ENCODE peak calls at places on chromosomes 3 and 15, in nine cellular contexts. One of them, this sample, is unnamed.

GRCh38 chr15:66573719-66574641 is 8.2 kb upstream of the LCTL start:
- DNase-seq in brain pericyte: no peak
- DNase-seq in lower leg skin: no peak
- DNase-seq in SW 1271: no peak
- DNase-seq in endothelial cell: no peak
- DNase-seq in KG1: no peak
- DNase-seq in T-cell: no peak
- DNase-seq in mesothelial cell of epicardium: no peak
- DNase-seq in astrocyte of the hippocampus: peak; percentile 67
- DNase-seq in this sample: no peak

GRCh38 chr3:157134620-157135191 is 25.2 kb downstream of the CCNL1 start:
- DNase-seq in brain pericyte: no peak
- DNase-seq in lower leg skin: no peak
- DNase-seq in SW 1271: no peak
- DNase-seq in endothelial cell: no peak
- DNase-seq in KG1: no peak
- DNase-seq in T-cell: no peak
- DNase-seq in mesothelial cell of epicardium: no peak
- DNase-seq in astrocyte of the hippocampus: peak; percentile 79
- DNase-seq in this sample: no peak

GRCh38 chr3:64163755-64164148 is 61.5 kb downstream of the PRICKLE2 start:
- DNase-seq in brain pericyte: peak; percentile 26
- DNase-seq in lower leg skin: no peak
- DNase-seq in SW 1271: no peak
- DNase-seq in endothelial cell: no peak
- DNase-seq in KG1: no peak
- DNase-seq in T-cell: no peak
- DNase-seq in mesothelial cell of epicardium: no peak
- DNase-seq in astrocyte of the hippocampus: peak; percentile 58
- DNase-seq in this sample: no peak

GRCh38 chr3:46928297-46928696 is 48.2 kb downstream of the CCDC12 start:
- DNase-seq in brain pericyte: no peak
- DNase-seq in lower leg skin: no peak
- DNase-seq in SW 1271: no peak
- DNase-seq in endothelial cell: no peak
- DNase-seq in KG1: peak; percentile 34
- DNase-seq in T-cell: no peak
- DNase-seq in mesothelial cell of epicardium: no peak
- DNase-seq in astrocyte of the hippocampus: peak; percentile 23
- DNase-seq in this sample: peak; percentile 96

GRCh38 chr3:71447803-71448202 is 135.7 kb downstream of the FOXP1 start:
- DNase-seq in brain pericyte: no peak
- DNase-seq in lower leg skin: no peak
- DNase-seq in SW 1271: no peak
- DNase-seq in endothelial cell: no peak
- DNase-seq in KG1: no peak
- DNase-seq in T-cell: no peak
- DNase-seq in mesothelial cell of epicardium: no peak
- DNase-seq in astrocyte of the hippocampus: peak; percentile 35
- DNase-seq in this sample: no peak

GRCh38 chr15:71699977-71700376 is 110.4 kb upstream of the NR2E3 start:
- DNase-seq in brain pericyte: no peak
- DNase-seq in lower leg skin: no peak
- DNase-seq in SW 1271: no peak
- DNase-seq in endothelial cell: no peak
- DNase-seq in KG1: no peak
- DNase-seq in T-cell: no peak
- DNase-seq in mesothelial cell of epicardium: no peak
- DNase-seq in astrocyte of the hippocampus: no peak
- DNase-seq in this sample: no peak

GRCh38 chr3:194251891-194252560 is 99.1 kb downstream of the CPN2 start:
- DNase-seq in brain pericyte: no peak
- DNase-seq in lower leg skin: no peak
- DNase-seq in SW 1271: no peak
- DNase-seq in endothelial cell: no peak
- DNase-seq in KG1: no peak
- DNase-seq in T-cell: no peak
- DNase-seq in mesothelial cell of epicardium: peak; percentile 16
- DNase-seq in astrocyte of the hippocampus: no peak
- DNase-seq in this sample: no peak

GRCh38 chr3:108838411-108838810 is 15.8 kb downstream of the TRAT1 start:
- DNase-seq in brain pericyte: no peak
- DNase-seq in lower leg skin: no peak
- DNase-seq in SW 1271: no peak
- DNase-seq in endothelial cell: no peak
- DNase-seq in KG1: no peak
- DNase-seq in T-cell: no peak
- DNase-seq in mesothelial cell of epicardium: no peak
- DNase-seq in astrocyte of the hippocampus: no peak
- DNase-seq in this sample: no peak

GRCh38 chr3:27174530-27174929 is 194.7 kb downstream of the NEK10 start:
- DNase-seq in brain pericyte: no peak
- DNase-seq in lower leg skin: no peak
- DNase-seq in SW 1271: no peak
- DNase-seq in endothelial cell: no peak
- DNase-seq in KG1: no peak
- DNase-seq in T-cell: no peak
- DNase-seq in mesothelial cell of epicardium: no peak
- DNase-seq in astrocyte of the hippocampus: no peak
- DNase-seq in this sample: no peak

GRCh38 chr15:50150349-50150748 is 31.3 kb upstream of the ATP8B4 start:
- DNase-seq in brain pericyte: no peak
- DNase-seq in lower leg skin: no peak
- DNase-seq in SW 1271: no peak
- DNase-seq in endothelial cell: no peak
- DNase-seq in KG1: no peak
- DNase-seq in T-cell: no peak
- DNase-seq in mesothelial cell of epicardium: no peak
- DNase-seq in astrocyte of the hippocampus: no peak
- DNase-seq in this sample: no peak

GRCh38 chr3:185825639-185826481 is 1.0 kb upstream of the IGF2BP2 start:
- DNase-seq in brain pericyte: no peak
- DNase-seq in lower leg skin: no peak
- DNase-seq in SW 1271: peak; percentile 33
- DNase-seq in endothelial cell: peak; percentile 58
- DNase-seq in KG1: no peak
- DNase-seq in T-cell: peak; percentile 6
- DNase-seq in mesothelial cell of epicardium: peak; percentile 69
- DNase-seq in astrocyte of the hippocampus: peak; percentile 72
- DNase-seq in this sample: no peak

GRCh38 chr3:43373588-43373935 is 87.2 kb downstream of the SNRK start:
- DNase-seq in brain pericyte: no peak
- DNase-seq in lower leg skin: no peak
- DNase-seq in SW 1271: no peak
- DNase-seq in endothelial cell: no peak
- DNase-seq in KG1: no peak
- DNase-seq in T-cell: no peak
- DNase-seq in mesothelial cell of epicardium: no peak
- DNase-seq in astrocyte of the hippocampus: peak; percentile 13
- DNase-seq in this sample: no peak

GRCh38 chr3:172148702-172149565 is 109.6 kb downstream of the FNDC3B start:
- DNase-seq in brain pericyte: no peak
- DNase-seq in lower leg skin: no peak
- DNase-seq in SW 1271: no peak
- DNase-seq in endothelial cell: no peak
- DNase-seq in KG1: no peak
- DNase-seq in T-cell: no peak
- DNase-seq in mesothelial cell of epicardium: no peak
- DNase-seq in astrocyte of the hippocampus: no peak
- DNase-seq in this sample: no peak

GRCh38 chr3:153722157-153722556 is 399.0 kb upstream of the ARHGEF26 start:
- DNase-seq in brain pericyte: no peak
- DNase-seq in lower leg skin: no peak
- DNase-seq in SW 1271: no peak
- DNase-seq in endothelial cell: no peak
- DNase-seq in KG1: no peak
- DNase-seq in T-cell: no peak
- DNase-seq in mesothelial cell of epicardium: no peak
- DNase-seq in astrocyte of the hippocampus: no peak
- DNase-seq in this sample: no peak

GRCh38 chr15:78925076-78925624 is 19.7 kb downstream of the CTSH start:
- DNase-seq in brain pericyte: no peak
- DNase-seq in lower leg skin: no peak
- DNase-seq in SW 1271: no peak
- DNase-seq in endothelial cell: no peak
- DNase-seq in KG1: no peak
- DNase-seq in T-cell: no peak
- DNase-seq in mesothelial cell of epicardium: no peak
- DNase-seq in astrocyte of the hippocampus: no peak
- DNase-seq in this sample: no peak

GRCh38 chr3:152396867-152397266 is 128.1 kb downstream of the MBNL1 start:
- DNase-seq in brain pericyte: no peak
- DNase-seq in lower leg skin: no peak
- DNase-seq in SW 1271: no peak
- DNase-seq in endothelial cell: no peak
- DNase-seq in KG1: no peak
- DNase-seq in T-cell: no peak
- DNase-seq in mesothelial cell of epicardium: no peak
- DNase-seq in astrocyte of the hippocampus: no peak
- DNase-seq in this sample: no peak

GRCh38 chr15:62083168-62084154 is 16.7 kb downstream of the C2CD4A start:
- DNase-seq in brain pericyte: no peak
- DNase-seq in lower leg skin: no peak
- DNase-seq in SW 1271: no peak
- DNase-seq in endothelial cell: no peak
- DNase-seq in KG1: no peak
- DNase-seq in T-cell: no peak
- DNase-seq in mesothelial cell of epicardium: no peak
- DNase-seq in astrocyte of the hippocampus: no peak
- DNase-seq in this sample: no peak

GRCh38 chr3:35141406-35141805 is 497.9 kb upstream of the ARPP21 start:
- DNase-seq in brain pericyte: no peak
- DNase-seq in lower leg skin: no peak
- DNase-seq in SW 1271: no peak
- DNase-seq in endothelial cell: no peak
- DNase-seq in KG1: no peak
- DNase-seq in T-cell: no peak
- DNase-seq in mesothelial cell of epicardium: no peak
- DNase-seq in astrocyte of the hippocampus: peak; percentile 1
- DNase-seq in this sample: no peak

GRCh38 chr15:35813573-35813972 is 267.6 kb upstream of the DPH6 start:
- DNase-seq in brain pericyte: no peak
- DNase-seq in lower leg skin: no peak
- DNase-seq in SW 1271: no peak
- DNase-seq in endothelial cell: no peak
- DNase-seq in KG1: no peak
- DNase-seq in T-cell: no peak
- DNase-seq in mesothelial cell of epicardium: no peak
- DNase-seq in astrocyte of the hippocampus: no peak
- DNase-seq in this sample: no peak

GRCh38 chr3:117036259-117036799 is 326.8 kb downstream of the TUSC7 start:
- DNase-seq in brain pericyte: peak; percentile 48
- DNase-seq in lower leg skin: no peak
- DNase-seq in SW 1271: no peak
- DNase-seq in endothelial cell: no peak
- DNase-seq in KG1: no peak
- DNase-seq in T-cell: no peak
- DNase-seq in mesothelial cell of epicardium: no peak
- DNase-seq in astrocyte of the hippocampus: peak; percentile 38
- DNase-seq in this sample: peak; percentile 44

GRCh38 chr3:38118421-38119247 is 18.3 kb downstream of the ACAA1 start:
- DNase-seq in brain pericyte: no peak
- DNase-seq in lower leg skin: peak; percentile 61
- DNase-seq in SW 1271: no peak
- DNase-seq in endothelial cell: no peak
- DNase-seq in KG1: no peak
- DNase-seq in T-cell: no peak
- DNase-seq in mesothelial cell of epicardium: no peak
- DNase-seq in astrocyte of the hippocampus: no peak
- DNase-seq in this sample: no peak

GRCh38 chr3:152738656-152739055 is 96.3 kb upstream of the P2RY1 start:
- DNase-seq in brain pericyte: no peak
- DNase-seq in lower leg skin: no peak
- DNase-seq in SW 1271: no peak
- DNase-seq in endothelial cell: no peak
- DNase-seq in KG1: no peak
- DNase-seq in T-cell: no peak
- DNase-seq in mesothelial cell of epicardium: no peak
- DNase-seq in astrocyte of the hippocampus: peak; percentile 20
- DNase-seq in this sample: no peak

GRCh38 chr15:80480909-80481308 is 76.7 kb downstream of the ARNT2 start:
- DNase-seq in brain pericyte: no peak
- DNase-seq in lower leg skin: peak; percentile 87
- DNase-seq in SW 1271: peak; percentile 47
- DNase-seq in endothelial cell: no peak
- DNase-seq in KG1: no peak
- DNase-seq in T-cell: no peak
- DNase-seq in mesothelial cell of epicardium: no peak
- DNase-seq in astrocyte of the hippocampus: peak; percentile 92
- DNase-seq in this sample: no peak

GRCh38 chr3:66638717-66639116 is 137.9 kb upstream of the LRIG1 start:
- DNase-seq in brain pericyte: no peak
- DNase-seq in lower leg skin: no peak
- DNase-seq in SW 1271: no peak
- DNase-seq in endothelial cell: no peak
- DNase-seq in KG1: no peak
- DNase-seq in T-cell: no peak
- DNase-seq in mesothelial cell of epicardium: no peak
- DNase-seq in astrocyte of the hippocampus: no peak
- DNase-seq in this sample: peak; percentile 78

GRCh38 chr3:187406927-187407326 is 38.7 kb downstream of the RTP4 start:
- DNase-seq in brain pericyte: no peak
- DNase-seq in lower leg skin: no peak
- DNase-seq in SW 1271: no peak
- DNase-seq in endothelial cell: no peak
- DNase-seq in KG1: no peak
- DNase-seq in T-cell: no peak
- DNase-seq in mesothelial cell of epicardium: no peak
- DNase-seq in astrocyte of the hippocampus: peak; percentile 73
- DNase-seq in this sample: no peak

GRCh38 chr15:50261979-50262378 is 3.5 kb downstream of the HDC start:
- DNase-seq in brain pericyte: no peak
- DNase-seq in lower leg skin: no peak
- DNase-seq in SW 1271: no peak
- DNase-seq in endothelial cell: no peak
- DNase-seq in KG1: no peak
- DNase-seq in T-cell: no peak
- DNase-seq in mesothelial cell of epicardium: no peak
- DNase-seq in astrocyte of the hippocampus: no peak
- DNase-seq in this sample: no peak

GRCh38 chr3:72657666-72658065 is 190.6 kb downstream of the SHQ1 start:
- DNase-seq in brain pericyte: no peak
- DNase-seq in lower leg skin: no peak
- DNase-seq in SW 1271: no peak
- DNase-seq in endothelial cell: no peak
- DNase-seq in KG1: peak; percentile 61
- DNase-seq in T-cell: peak; percentile 34
- DNase-seq in mesothelial cell of epicardium: no peak
- DNase-seq in astrocyte of the hippocampus: peak; percentile 81
- DNase-seq in this sample: no peak

This sample was measured in Karpas-422.